ENCODE peak calls at places on chromosomes 11 and 22, in eight cellular contexts. R is fibroblast of the conjunctiva; C is activated T-cell treated with anti-CD3 and anti-CD28 coated beads, Interleukin-2, amount 50 U/mL, for 4 hours; T is HepG2; H is AG08396; S is HEK293T; Y is heart left ventricle; N is T-helper 17 cell. A is an unnamed sample.

GRCh38 chr11:73875380-73875779 is 1.3 kb downstream of the COA4 start:
- DNase-seq in C (no peak), Y (no peak), N (no peak), H (no peak), S (no peak), R (no peak), T (no peak), A (no peak)

GRCh38 chr11:94134651-94135512 is 6.2 kb downstream of the PANX1 start:
- DNase-seq in T (no peak), R (peak), Y (peak), N (no peak), S (no peak), H (peak), C (no peak), A (peak)

GRCh38 chr11:14218728-14219127 is 140.3 kb downstream of the RRAS2 start:
- DNase-seq in C (no peak), R (no peak), T (no peak), S (no peak), H (no peak), N (no peak), Y (no peak), A (no peak)

GRCh38 chr11:70662691-70663098 is 264.4 kb downstream of the CTTN start:
- DNase-seq in Y (no peak), H (no peak), R (no peak), N (no peak), T (no peak), C (no peak), S (no peak), A (no peak)

GRCh38 chr11:132114185-132114584 is 743.8 kb downstream of the NTM start:
- DNase-seq in T (no peak), Y (peak), C (no peak), H (peak), R (no peak), N (no peak), S (peak), A (no peak)

GRCh38 chr11:112665291-112665690 is 295.9 kb upstream of the NCAM1 start:
- DNase-seq in H (no peak), T (no peak), N (no peak), C (no peak), R (no peak), S (no peak), Y (no peak), A (no peak)

GRCh38 chr22:30664798-30665197 is 2.9 kb downstream of the DUSP18 start:
- DNase-seq in Y (no peak), C (no peak), S (no peak), R (no peak), T (no peak), H (no peak), N (no peak), A (no peak)

GRCh38 chr11:64241430-64242153 is 697 bp downstream of the FKBP2 start:
- DNase-seq in N (peak), S (peak), H (peak), R (peak), C (peak), T (peak), Y (peak), A (no peak)

GRCh38 chr11:126400019-126400962 is 44.8 kb downstream of the ST3GAL4 start:
- DNase-seq in T (no peak), R (no peak), S (no peak), N (no peak), H (no peak), Y (no peak), C (no peak), A (no peak)

GRCh38 chr22:30279389-30279788 is 9.9 kb downstream of the CASTOR1 start:
- DNase-seq in S (no peak), R (no peak), Y (peak), N (no peak), H (no peak), T (no peak), C (no peak), A (no peak)

GRCh38 chr11:10540546-10540914 is 457 bp downstream of the RNF141 start:
- DNase-seq in T (peak), S (peak), C (no peak), N (no peak), Y (peak), R (no peak), H (no peak), A (no peak)

GRCh38 chr22:35883028-35883620 is 145.5 kb downstream of the RBFOX2 start:
- DNase-seq in T (no peak), R (no peak), N (no peak), Y (peak), C (no peak), H (no peak), S (no peak), A (peak)

GRCh38 chr11:57144531-57145320 is 37.0 kb upstream of the LRRC55 start:
- DNase-seq in C (no peak), S (no peak), N (no peak), H (no peak), Y (no peak), T (no peak), R (no peak), A (no peak)

GRCh38 chr22:23257889-23258825 is 77.8 kb downstream of the BCR start:
- DNase-seq in Y (no peak), T (no peak), N (no peak), H (no peak), R (no peak), S (no peak), C (no peak), A (no peak)

GRCh38 chr11:3169235-3169951 is 4.3 kb upstream of the OSBPL5 start:
- DNase-seq in S (no peak), H (peak), T (no peak), Y (peak), R (no peak), N (no peak), C (no peak), A (peak)

GRCh38 chr22:22442928-22443709 is 65.4 kb downstream of the ZNF280B start:
- DNase-seq in Y (no peak), S (no peak), H (no peak), R (no peak), C (no peak), N (no peak), T (no peak), A (no peak)

GRCh38 chr11:129729823-129730222 is 85.8 kb upstream of the TMEM45B start:
- DNase-seq in T (no peak), R (no peak), Y (no peak), C (no peak), S (no peak), N (no peak), H (no peak), A (no peak)

GRCh38 chr11:132072044-132072879 is 701.8 kb downstream of the NTM start:
- DNase-seq in H (peak), S (no peak), N (no peak), T (no peak), R (peak), Y (no peak), C (no peak), A (peak)

GRCh38 chr11:86099727-86100320 is 30.9 kb upstream of the PICALM start:
- DNase-seq in T (peak), H (no peak), C (no peak), R (no peak), Y (no peak), N (no peak), S (no peak), A (no peak)

GRCh38 chr11:34339149-34340064 is 18.4 kb downstream of the ABTB2 start:
- DNase-seq in T (peak), Y (no peak), N (no peak), R (no peak), S (no peak), C (no peak), H (no peak), A (no peak)

GRCh38 chr22:27752771-27753170 is 48.8 kb downstream of the MN1 start:
- DNase-seq in N (no peak), R (peak), Y (peak), S (no peak), H (no peak), T (no peak), C (no peak), A (peak)

GRCh38 chr11:10796191-10796590 is 12.5 kb downstream of the EIF4G2 start:
- DNase-seq in C (no peak), S (no peak), R (no peak), Y (no peak), N (no peak), T (no peak), H (no peak), A (no peak)

GRCh38 chr11:118791961-118792578 is 1.1 kb upstream of the DDX6 start:
- DNase-seq in C (peak), R (no peak), Y (peak), N (peak), S (peak), T (no peak), H (peak), A (no peak)

GRCh38 chr22:23782649-23783048 is 4.1 kb upstream of the SMARCB1 start:
- DNase-seq in Y (no peak), R (no peak), N (no peak), S (no peak), H (no peak), T (no peak), C (no peak), A (no peak)

GRCh38 chr22:27107824-27108223 is 450.4 kb downstream of the MIAT start:
- DNase-seq in H (peak), C (no peak), N (no peak), S (no peak), T (peak), Y (peak), R (peak), A (peak)